ENCODE peak calls at places on chromosomes 11 and 22, in eight cellular contexts. G is activated T-cell treated with anti-CD3 and anti-CD28 coated beads, Interleukin-2, amount 50 U/mL, for 1 hour; N is activated gamma-delta T cell treated with Interleukin-2 at 50 U/mL for 16 hours; J is coronary artery; I is activated CD8-positive, alpha-beta T cell treated with anti-CD3 and anti-CD28 coated beads, Interleukin-2, amount 10 ng/mL, durations not matched to agents 7 days and 5 days; Q is NCI-H774; T is AG08395; Z is stimulated activated CD4-positive, alpha-beta T cell treated with anti-CD3 and anti-CD28 coated beads, Interleukin-1b, Interleukin-23, amount 100 ng/mL, for 1 hour. P is an unnamed sample.

GRCh38 chr22:45720875-45721378 is 49.3 kb downstream of the ATXN10 start:
- DNase-seq in N (no peak), I (no peak), G (no peak), Z (no peak), J (no peak), T (no peak), Q (no peak), P (no peak)

GRCh38 chr11:64688534-64688982 is 34.4 kb downstream of the NRXN2 start:
- DNase-seq in Z (peak), N (peak), I (peak), J (peak), G (peak), T (peak), Q (peak), P (peak)

GRCh38 chr11:77151804-77152513 is 23.9 kb downstream of the MYO7A start:
- DNase-seq in G (peak), T (no peak), N (peak), I (peak), Z (no peak), Q (no peak), J (no peak), P (no peak)

GRCh38 chr11:124174001-124174400 is 9.1 kb upstream of the OR10D3 start:
- DNase-seq in T (no peak), N (no peak), G (no peak), I (no peak), Q (peak), J (no peak), Z (no peak), P (peak)

GRCh38 chr22:43878079-43878795 is 13.6 kb downstream of the PNPLA5 start:
- DNase-seq in T (no peak), Z (no peak), G (no peak), N (no peak), Q (no peak), J (no peak), I (no peak), P (no peak)

GRCh38 chr11:21976210-21976609 is 216.7 kb upstream of the ANO5 start:
- DNase-seq in T (no peak), Q (no peak), N (no peak), J (no peak), Z (no peak), I (no peak), G (no peak), P (no peak)

GRCh38 chr11:22346283-22346682 is 8.1 kb downstream of the SLC17A6 start:
- DNase-seq in N (no peak), J (no peak), T (no peak), I (no peak), Q (no peak), G (no peak), Z (no peak), P (no peak)

GRCh38 chr11:63508009-63508408 is 2.1 kb downstream of the LGALS12 start:
- DNase-seq in T (peak), N (no peak), Q (no peak), Z (no peak), J (no peak), G (no peak), I (peak), P (no peak)

GRCh38 chr11:66906077-66906929 is 49.4 kb downstream of the LRFN4 start:
- DNase-seq in N (no peak), J (no peak), Z (no peak), Q (no peak), T (no peak), G (no peak), I (no peak), P (peak)

P was measured in NCI-H2029.